ENCODE peak calls at places on chromosomes 7 and 10, in ten cellular contexts. B, X, J, G, Z, H, D, S, V and W are unnamed samples.

GRCh38 chr7:15755061-15755460 is 68.6 kb upstream of the MEOX2 start:
- DNase-seq in D (no peak), S (no peak), J (no peak), G (no peak), V (no peak), B (no peak), H (no peak), X (no peak), Z (no peak), W (no peak)

GRCh38 chr7:20229652-20230500 is 12.7 kb upstream of the MACC1 start:
- DNase-seq in J (peak), B (peak), G (peak), Z (no peak), H (no peak), X (peak), S (peak), D (no peak), V (no peak), W (no peak)

GRCh38 chr10:30959855-30960247 is 71.8 kb downstream of the ZNF438 start:
- DNase-seq in X (peak), V (no peak), S (no peak), B (no peak), G (no peak), Z (no peak), J (no peak), H (no peak), D (no peak), W (no peak)

GRCh38 chr7:24244554-24244953 is 39.4 kb upstream of the NPY start:
- DNase-seq in B (no peak), S (no peak), H (no peak), G (no peak), J (no peak), D (no peak), Z (no peak), V (no peak), X (no peak), W (no peak)

GRCh38 chr7:29091121-29091601 is 55.2 kb downstream of the CPVL start:
- DNase-seq in G (no peak), H (no peak), D (no peak), B (no peak), Z (no peak), S (no peak), V (no peak), J (no peak), X (no peak), W (no peak)

GRCh38 chr7:50662059-50662689 is 97.0 kb upstream of the DDC start:
- DNase-seq in H (no peak), X (no peak), Z (no peak), S (no peak), V (peak), D (no peak), B (no peak), J (no peak), G (no peak), W (no peak)

GRCh38 chr10:97434055-97434454 is 8.1 kb downstream of the PGAM1 start:
- DNase-seq in J (no peak), G (no peak), Z (no peak), B (no peak), V (no peak), D (no peak), S (no peak), X (no peak), H (no peak), W (no peak)

GRCh38 chr7:77482015-77482414 is 55.1 kb upstream of the PTPN12 start:
- DNase-seq in X (peak), D (peak), B (no peak), Z (peak), V (no peak), H (peak), G (peak), S (no peak), J (no peak), W (no peak)

GRCh38 chr7:117597755-117598154 is 117.9 kb downstream of the CFTR start:
- DNase-seq in S (no peak), D (no peak), X (no peak), H (no peak), B (no peak), J (no peak), G (no peak), Z (no peak), V (no peak), W (no peak)

GRCh38 chr10:71767420-71768035 is 5.8 kb downstream of the VSIR start:
- DNase-seq in B (peak), S (no peak), H (no peak), Z (peak), V (no peak), G (peak), X (peak), J (no peak), D (peak), W (no peak)

GRCh38 chr7:115980175-115980574 is 50.4 kb downstream of the TFEC start:
- DNase-seq in X (no peak), Z (no peak), D (no peak), V (no peak), H (no peak), J (no peak), B (no peak), S (no peak), G (no peak), W (no peak)

GRCh38 chr10:69679736-69680135 is 49.7 kb downstream of the FAM241B start:
- DNase-seq in H (no peak), J (no peak), Z (no peak), V (no peak), D (no peak), S (no peak), B (no peak), G (no peak), X (no peak), W (no peak)

GRCh38 chr10:47098964-47099363 is 187.7 kb downstream of the PTPN20 start:
- DNase-seq in G (no peak), S (no peak), B (no peak), V (no peak), D (no peak), Z (no peak), J (no peak), X (no peak), H (no peak), W (no peak)

GRCh38 chr10:126199221-126199998 is 188.9 kb downstream of the ADAM12 start:
- DNase-seq in J (peak), B (peak), S (peak), Z (no peak), G (peak), H (no peak), D (no peak), X (peak), V (no peak), W (no peak)

GRCh38 chr7:101717986-101718746 is 89.1 kb upstream of the MYL10 start:
- DNase-seq in G (no peak), S (peak), Z (no peak), D (no peak), J (peak), V (no peak), X (no peak), H (peak), B (peak), W (no peak)

GRCh38 chr10:31318382-31318853 is 598 bp upstream of the ZEB1 start:
- DNase-seq in X (peak), Z (no peak), D (no peak), V (peak), G (peak), S (no peak), H (peak), J (peak), B (peak), W (peak)

GRCh38 chr10:112509558-112510299 is 62.7 kb downstream of the VTI1A start:
- DNase-seq in H (no peak), D (no peak), B (no peak), V (no peak), Z (no peak), J (no peak), G (no peak), X (no peak), S (no peak), W (no peak)

GRCh38 chr10:26725837-26726727 is 28.6 kb downstream of the PDSS1 start:
- DNase-seq in V (peak), H (peak), Z (peak), G (peak), X (peak), B (no peak), J (peak), D (peak), S (peak), W (no peak)

GRCh38 chr7:136925556-136925955 is 57.1 kb downstream of the CHRM2 start:
- DNase-seq in V (no peak), B (peak), S (no peak), H (no peak), X (no peak), J (peak), D (no peak), Z (no peak), G (no peak), W (no peak)

GRCh38 chr7:127404282-127405049 is 12.0 kb upstream of the ZNF800 start:
- DNase-seq in J (no peak), D (no peak), G (no peak), S (no peak), X (no peak), V (no peak), Z (no peak), B (no peak), H (no peak), W (no peak)

GRCh38 chr10:105253843-105254242 is 612.8 kb downstream of the SORCS3 start:
- DNase-seq in J (no peak), H (no peak), B (no peak), V (no peak), G (no peak), D (no peak), X (no peak), Z (no peak), S (no peak), W (no peak)

GRCh38 chr7:26449175-26450165 is 157.8 kb downstream of the SNX10 start:
- DNase-seq in X (peak), G (peak), Z (no peak), D (no peak), J (peak), V (no peak), H (no peak), B (peak), S (no peak), W (no peak)

GRCh38 chr7:27714831-27715444 is 25.0 kb upstream of the TAX1BP1 start:
- DNase-seq in G (no peak), D (no peak), S (no peak), J (peak), Z (no peak), H (no peak), X (peak), B (peak), V (no peak), W (no peak)

GRCh38 chr10:16770141-16770540 is 47.1 kb downstream of the RSU1 start:
- DNase-seq in X (no peak), G (no peak), J (no peak), D (no peak), Z (no peak), V (no peak), S (no peak), H (no peak), B (no peak), W (no peak)

GRCh38 chr7:77658928-77659327 is 37.3 kb upstream of the RSBN1L start:
- DNase-seq in G (no peak), B (no peak), X (no peak), J (no peak), D (no peak), S (no peak), V (no peak), Z (no peak), H (no peak), W (no peak)

GRCh38 chr7:40757097-40757496 is 622.3 kb downstream of the SUGCT start:
- DNase-seq in B (no peak), J (no peak), H (no peak), S (no peak), Z (no peak), V (no peak), X (no peak), G (no peak), D (no peak), W (no peak)

GRCh38 chr7:133534816-133535215 is 281.9 kb downstream of the EXOC4 start:
- DNase-seq in S (no peak), B (no peak), G (no peak), H (no peak), Z (no peak), D (no peak), V (no peak), X (no peak), J (no peak), W (no peak)

GRCh38 chr10:116427671-116428070 is at the start of gene PNLIPRP3:
- DNase-seq in V (no peak), G (no peak), J (no peak), D (no peak), B (no peak), Z (no peak), S (no peak), X (no peak), H (no peak), W (no peak)

GRCh38 chr10:52637592-52637991 is 135.0 kb downstream of the MBL2 start:
- DNase-seq in X (peak), B (no peak), Z (no peak), V (no peak), G (peak), S (no peak), H (no peak), D (no peak), J (no peak), W (no peak)

GRCh38 chr7:131518626-131519025 is 37.8 kb downstream of the PODXL start:
- DNase-seq in S (no peak), H (no peak), V (no peak), D (no peak), Z (peak), J (no peak), B (no peak), X (no peak), G (no peak), W (no peak)

GRCh38 chr10:129459762-129460539 is 7.1 kb upstream of the MGMT start:
- DNase-seq in Z (no peak), S (no peak), G (no peak), B (no peak), J (no peak), D (no peak), X (no peak), H (no peak), V (no peak), W (no peak)

GRCh38 chr7:55366461-55367138 is 1.5 kb downstream of the LANCL2 start:
- DNase-seq in Z (no peak), H (no peak), G (peak), D (no peak), X (peak), S (no peak), B (no peak), V (peak), J (no peak), W (no peak)

GRCh38 chr7:134016223-134016941 is 110.8 kb upstream of the LRGUK start:
- DNase-seq in V (no peak), S (no peak), J (peak), H (no peak), X (peak), B (peak), Z (no peak), G (peak), D (peak), W (no peak)

GRCh38 chr10:70849582-70850016 is 33.9 kb downstream of the SGPL1 start:
- DNase-seq in H (no peak), J (peak), Z (no peak), X (peak), D (no peak), G (peak), V (no peak), B (peak), S (peak), W (no peak)

GRCh38 chr7:154503962-154504550 is 451.9 kb downstream of the DPP6 start:
- DNase-seq in Z (no peak), G (peak), J (peak), D (no peak), V (no peak), B (peak), X (peak), H (no peak), S (no peak), W (no peak)

GRCh38 chr7:40827217-40828085 is 692.6 kb downstream of the SUGCT start:
- DNase-seq in V (no peak), D (no peak), Z (peak), S (no peak), J (no peak), X (no peak), B (peak), H (no peak), G (no peak), W (no peak)

GRCh38 chr7:106823631-106824030 is 41.5 kb upstream of the PIK3CG start:
- DNase-seq in D (no peak), V (no peak), H (no peak), G (peak), Z (no peak), S (no peak), X (peak), J (peak), B (no peak), W (no peak)

GRCh38 chr7:114087674-114088539 is 169.1 kb upstream of the PPP1R3A start:
- DNase-seq in Z (peak), V (no peak), H (no peak), X (no peak), D (peak), G (no peak), S (no peak), B (no peak), J (no peak), W (no peak)

GRCh38 chr7:91233201-91233600 is 31.0 kb upstream of the FZD1 start:
- DNase-seq in X (no peak), J (no peak), G (no peak), B (no peak), H (no peak), V (no peak), Z (no peak), D (no peak), S (no peak), W (no peak)

GRCh38 chr7:1193593-1194424 is 33.8 kb upstream of the ZFAND2A start:
- DNase-seq in Z (no peak), V (peak), J (peak), D (peak), B (no peak), H (no peak), X (peak), G (peak), S (no peak), W (no peak)
- TF ChIP-seq CTCF in Z (no peak), V (peak), J (peak), D (peak), B (peak), H (no peak), X (peak), G (peak), S (peak), W (peak)

GRCh38 chr10:93199221-93199681 is 125.6 kb downstream of the CYP26A1 start:
- DNase-seq in V (no peak), Z (peak), G (peak), B (peak), D (peak), J (peak), X (peak), S (no peak), H (peak), W (peak)
- H3K4me3 ChIP-seq in V (no peak), Z (no peak), G (peak), B (peak), D (no peak), J (peak), X (peak), S (peak), H (peak), W (peak)

DNA sequence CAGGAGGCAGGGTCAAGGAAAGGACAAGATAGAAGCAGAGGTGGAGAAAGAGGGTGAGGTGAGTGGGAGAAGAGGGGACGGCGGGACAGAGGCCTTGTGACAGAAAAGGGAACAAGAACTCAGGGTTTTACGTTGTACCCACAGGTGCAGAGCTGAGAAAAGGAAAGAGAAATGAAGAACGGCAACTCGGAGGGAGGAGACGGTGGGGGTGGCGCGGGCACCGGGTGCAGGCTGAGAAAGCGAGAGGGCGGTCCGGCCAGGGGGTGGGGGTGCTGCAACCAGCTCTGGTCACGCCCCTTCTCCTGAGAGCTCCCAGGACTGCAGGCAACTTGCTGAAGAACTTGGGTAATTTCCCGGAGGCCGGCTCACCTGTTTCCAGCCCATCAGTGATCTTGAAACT is 65.3 kb downstream of the CARD11 start:
- DNase-seq in V (peak), H (peak), X (peak), J (no peak), D (peak), G (no peak), B (no peak), S (no peak), Z (peak), W (no peak)
- H3K27ac ChIP-seq in V (peak), H (no peak), X (no peak), J (no peak), D (no peak), G (no peak), B (no peak), S (no peak), Z (no peak), W (no peak)

DNA sequence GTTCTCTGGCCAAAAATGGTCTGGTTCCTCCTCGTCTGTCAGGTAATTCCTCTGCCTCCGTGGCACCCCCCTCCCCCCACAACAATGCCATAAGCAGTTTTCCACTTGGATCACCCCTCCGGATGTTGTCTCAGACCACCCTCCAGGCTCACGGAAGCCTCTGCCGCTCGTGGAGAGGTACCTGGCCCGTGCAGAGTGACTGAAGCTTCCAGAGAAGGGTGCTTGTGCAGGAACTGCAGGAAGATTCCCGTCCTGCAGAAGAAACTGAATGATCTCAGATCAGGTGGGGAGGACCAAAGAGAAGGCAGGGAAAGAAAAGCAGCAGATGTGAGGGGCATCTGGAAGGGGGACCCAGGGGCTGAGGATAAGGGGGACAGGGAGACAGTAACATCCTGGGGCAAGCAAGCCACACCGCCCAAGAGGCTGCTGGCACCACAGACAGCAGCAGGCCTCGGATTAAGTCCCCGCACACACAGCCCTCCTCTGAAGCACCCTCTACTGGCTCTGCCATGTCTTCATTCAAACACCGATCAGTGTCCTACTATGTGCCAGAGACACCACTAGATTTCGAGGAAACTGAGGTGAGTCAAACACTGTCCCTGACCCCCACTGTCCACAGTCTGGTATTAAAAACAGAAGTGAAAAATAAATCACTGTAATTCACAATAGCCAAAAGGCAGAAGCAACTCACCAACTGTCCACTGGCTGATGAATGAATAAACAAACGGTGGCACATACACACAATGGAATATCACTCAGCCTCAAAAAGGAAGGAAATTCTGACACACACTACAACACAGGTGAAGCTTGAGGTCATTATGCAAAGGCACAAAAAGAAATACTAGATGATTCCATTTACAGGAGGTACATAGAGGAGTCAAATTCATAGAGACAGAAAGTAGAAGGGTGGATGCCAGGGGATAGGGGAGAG is 26.4 kb downstream of the KIAA1549 start:
- DNase-seq in S (no peak), Z (no peak), G (no peak), J (no peak), D (no peak), B (no peak), V (no peak), H (no peak), X (no peak), W (no peak)
- TF ChIP-seq CTCF in S (no peak), Z (no peak), G (no peak), J (no peak), D (no peak), B (no peak), V (no peak), H (no peak), X (no peak), W (no peak)

DNA sequence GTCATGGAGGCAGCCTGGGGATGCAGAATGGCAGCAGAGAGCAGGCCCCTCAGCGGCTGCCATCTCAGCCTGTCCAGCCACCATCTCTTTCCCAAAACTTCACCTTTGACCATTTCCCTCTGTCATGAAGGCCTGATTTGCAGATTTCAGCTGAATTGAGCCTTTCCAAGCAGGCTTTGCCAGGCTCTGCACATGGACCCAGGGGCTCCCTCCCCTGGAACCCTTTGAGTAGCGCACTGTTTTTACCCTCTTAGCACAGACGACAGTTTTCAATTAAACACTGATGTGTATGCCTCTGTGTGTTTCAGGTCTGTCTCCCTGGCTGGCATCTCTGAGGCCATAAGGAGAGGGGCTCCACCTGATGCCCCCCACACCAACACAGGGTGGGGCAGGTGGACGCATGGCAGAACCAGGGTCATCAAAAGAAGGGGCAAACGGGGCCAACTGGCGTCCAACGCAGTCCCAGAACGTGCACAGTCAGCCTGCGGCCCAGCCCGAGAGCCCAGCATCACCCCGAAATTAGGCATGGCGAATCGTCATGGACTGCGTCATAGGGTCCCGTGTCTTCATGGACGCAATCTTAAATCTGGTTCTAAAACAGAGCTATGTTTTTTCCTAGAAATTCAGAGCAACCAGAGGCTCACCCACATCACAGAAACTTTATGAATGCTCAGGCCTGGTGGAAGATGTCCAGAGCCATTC is 185.0 kb upstream of the TCERG1L start:
- DNase-seq in D (no peak), X (no peak), V (no peak), G (no peak), S (no peak), H (no peak), Z (no peak), B (no peak), J (no peak), W (no peak)
- H3K4me3 ChIP-seq in D (no peak), X (no peak), V (no peak), G (no peak), S (no peak), H (no peak), Z (no peak), B (no peak), J (no peak), W (no peak)

GRCh38 chr10:6115824-6116350 is 27.1 kb downstream of the RBM17 start:
- DNase-seq in G (no peak), Z (no peak), H (no peak), S (no peak), X (peak), D (no peak), V (no peak), B (no peak), J (peak), W (no peak)
- H3K27ac ChIP-seq in G (no peak), Z (no peak), H (no peak), S (no peak), X (no peak), D (no peak), V (no peak), B (no peak), J (no peak), W (peak)